ENCODE peak calls at places on chromosome 21, in four cellular contexts. L is K562, N is A549, X is HepG2. E is an unnamed sample.
A peak's percentile ranks its signal among the peaks of the same experiment; 100 is the strongest.

GRCh38 chr21:32004281-32004680 is 131.5 kb downstream of the HUNK start:
- DNase-seq in N (no peak), L (no peak), X (no peak), E (no peak)

GRCh38 chr21:37868896-37869295 is 47.4 kb downstream of the KCNJ6 start:
- DNase-seq in L (no peak), X (no peak), N (no peak), E (no peak)

GRCh38 chr21:44920694-44921604 is at the start of gene ITGB2:
- DNase-seq in X (no peak), L (no peak), N (no peak), E (peak; percentile 36)

GRCh38 chr21:45538381-45539045 is 3.7 kb downstream of the SLC19A1 start:
- DNase-seq in L (no peak), N (no peak), X (no peak), E (no peak)

GRCh38 chr21:29092102-29092959 is 18.9 kb upstream of the CCT8 start:
- DNase-seq in L (no peak), X (no peak), N (no peak), E (no peak)

GRCh38 chr21:29302340-29302991 is 3.7 kb downstream of the BACH1 start:
- DNase-seq in N (no peak), X (no peak), L (no peak), E (no peak)

GRCh38 chr21:44255519-44255981 is 6.1 kb downstream of the DNMT3L start:
- DNase-seq in L (no peak), X (no peak), N (no peak), E (no peak)

GRCh38 chr21:36630485-36631206 is 68.3 kb upstream of the SIM2 start:
- DNase-seq in N (peak; percentile 57), X (peak; percentile 48), L (peak; percentile 85), E (peak; percentile 94)

GRCh38 chr21:29372063-29372802 is 73.5 kb downstream of the BACH1 start:
- DNase-seq in N (peak; percentile 50), X (peak; percentile 78), L (peak; percentile 80), E (peak; percentile 92)

GRCh38 chr21:45264919-45265515 is 22.7 kb downstream of the POFUT2 start:
- DNase-seq in X (no peak), L (no peak), N (no peak), E (no peak)

GRCh38 chr21:44904141-44904923 is 16.4 kb downstream of the ITGB2 start:
- DNase-seq in N (no peak), L (no peak), X (no peak), E (no peak)

GRCh38 chr21:43805275-43805800 is 16.0 kb downstream of the RRP1 start:
- DNase-seq in X (no peak), L (no peak), N (no peak), E (no peak)

GRCh38 chr21:20971296-20971921 is 26.8 kb upstream of the NCAM2 start:
- DNase-seq in X (peak; percentile 18), N (no peak), L (peak; percentile 33), E (peak; percentile 84)

GRCh38 chr21:36203603-36203889 is 46.9 kb downstream of the DOP1B start:
- DNase-seq in L (no peak), N (peak; percentile 49), X (peak; percentile 34), E (no peak)

DNA sequence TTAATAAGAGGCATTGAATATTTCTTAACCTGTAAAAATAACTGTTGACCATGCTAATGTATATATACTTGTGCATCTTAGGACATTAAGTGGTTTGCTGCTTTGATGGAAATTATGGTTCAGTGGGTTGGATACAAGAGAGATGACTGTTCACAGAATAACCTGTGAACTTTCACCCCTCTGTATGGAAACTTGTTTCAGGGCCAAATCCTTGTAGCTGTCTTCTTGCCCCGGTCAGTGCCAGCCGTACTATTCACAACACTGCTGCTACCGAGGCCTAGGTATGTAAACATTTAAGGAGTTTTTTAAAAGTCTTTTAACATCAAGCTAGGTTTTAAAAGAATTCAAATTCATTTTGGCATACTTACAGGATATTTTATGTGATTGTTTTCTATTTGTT is 16.1 kb downstream of the DONSON start:
- DNase-seq in X (no peak), L (no peak), N (no peak), E (no peak)
- TF ChIP-seq REST in X (no peak), L (no peak), N (no peak), E (no peak)

DNA sequence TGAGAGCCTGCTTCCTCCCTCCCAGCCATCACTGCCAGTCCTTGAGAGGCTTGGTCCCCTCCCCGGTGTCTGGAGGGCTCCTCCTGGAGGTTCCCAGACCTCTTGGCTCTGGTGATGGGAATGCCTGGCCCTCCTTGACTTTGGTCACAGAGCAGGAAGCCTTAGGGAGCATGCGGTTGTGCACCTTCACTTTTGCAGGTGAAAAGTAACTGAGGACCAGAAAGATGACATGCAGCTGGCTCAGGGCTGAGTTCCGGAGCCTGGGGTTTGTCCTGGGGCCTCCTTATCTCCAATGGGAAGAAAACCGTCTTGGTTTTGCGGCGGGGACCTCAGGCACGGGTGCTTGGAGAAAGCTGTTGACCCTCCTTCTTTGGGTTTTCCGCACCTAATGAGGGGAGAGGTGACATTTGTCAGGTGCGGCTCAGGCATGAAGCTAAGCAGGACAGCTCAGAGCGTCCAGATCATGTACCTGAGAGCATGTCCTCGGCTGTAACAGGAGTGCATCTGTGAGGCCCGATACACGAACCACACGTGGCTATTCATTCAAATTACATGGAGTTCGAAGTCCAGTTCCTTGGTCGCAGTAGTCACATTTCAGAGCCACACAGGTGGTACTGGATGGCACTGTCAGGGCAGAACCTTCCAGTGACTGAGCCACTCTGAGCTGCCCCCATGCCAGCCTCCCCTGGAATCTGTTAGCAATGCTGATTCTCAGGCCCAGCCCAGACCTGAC is 608 bp upstream of the MX2 start:
- DNase-seq in X (peak; percentile 62), N (no peak), L (no peak), E (no peak)
- H3K4me3 ChIP-seq in X (peak overlapping the region; percentile 65), N (no peak overlapping the region), L (no peak overlapping the region), E (no peak overlapping the region)

GRCh38 chr21:39125752-39126485 is 57.3 kb downstream of the PSMG1 start:
- DNase-seq in N (no peak), L (no peak), X (peak; percentile 80), E (peak; percentile 88)
- TF ChIP-seq JUNB in N (no peak), L (no peak), X (no peak), E (no peak)

GRCh38 chr21:25607812-25608737 is 794 bp upstream of the MRPL39 start:
- DNase-seq in N (peak; percentile 28), X (peak; percentile 69), L (peak; percentile 79), E (peak; percentile 92)

GRCh38 chr21:25607151-25607811 is at the start of gene MRPL39:
- DNase-seq in N (peak; percentile 65), L (peak; percentile 89), X (peak; percentile 81), E (peak; percentile 97)
- TF ChIP-seq REST in N (no peak), L (peak; percentile 79), X (peak; percentile 62), E (peak; percentile 17)

GRCh38 chr21:15754640-15755039 is 24.9 kb downstream of the USP25 start:
- DNase-seq in N (no peak), L (no peak), X (peak; percentile 73), E (no peak)
- H3K4me3 ChIP-seq in N (no peak overlapping the region), L (no peak overlapping the region), X (no peak overlapping the region), E (no peak overlapping the region)

GRCh38 chr21:34889287-34889536 is 159.9 kb downstream of the RUNX1 start:
- DNase-seq in N (no peak), L (no peak), X (peak; percentile 9), E (peak; percentile 46)
- TF ChIP-seq JUNB in N (no peak), L (no peak), X (no peak), E (no peak)

E was measured in GM23338.